ENCODE peak calls at places on chromosomes 3 and 15, in ten cellular contexts. K is left ventricle myocardium inferior; A is CD8-positive, alpha-beta memory T cell; G is A549; Y is PC-9; F is fibroblast of lung; M is thyroid gland; H is psoas muscle; S is mesendoderm; L is aorta. N is an unnamed sample.

GRCh38 chr15:68525815-68526214 is 53.0 kb upstream of the CORO2B start:
- DNase-seq in K (no peak), A (no peak), G (no peak), Y (no peak), F (no peak), M (no peak), H (no peak), S (no peak), L (no peak), N (no peak)

GRCh38 chr3:128404276-128405062 is 62.2 kb downstream of the DNAJB8 start:
- DNase-seq in K (no peak), A (no peak), G (no peak), Y (no peak), F (no peak), M (no peak), H (no peak), S (no peak), L (no peak), N (no peak)

GRCh38 chr15:74314897-74315438 is 52.5 kb downstream of the CYP11A1 start:
- DNase-seq in K (peak), A (peak), G (no peak), Y (no peak), F (no peak), M (no peak), H (no peak), S (no peak), L (no peak), N (no peak)

GRCh38 chr3:14452676-14453367 is 50.4 kb downstream of the SLC6A6 start:
- DNase-seq in K (peak), A (no peak), G (peak), Y (peak), F (peak), M (peak), H (peak), S (no peak), L (peak), N (peak)

GRCh38 chr15:44670087-44670945 is 6.9 kb upstream of the SPG11 start:
- DNase-seq in K (no peak), A (no peak), G (no peak), Y (peak), F (no peak), M (peak), H (no peak), S (no peak), L (no peak), N (no peak)

GRCh38 chr3:142285057-142285666 is 59.8 kb upstream of the GK5 start:
- DNase-seq in K (no peak), A (no peak), G (no peak), Y (no peak), F (no peak), M (peak), H (no peak), S (peak), L (no peak), N (no peak)

GRCh38 chr3:37752661-37753055 is 109.0 kb upstream of the CTDSPL start:
- DNase-seq in K (no peak), A (no peak), G (no peak), Y (no peak), F (no peak), M (no peak), H (no peak), S (no peak), L (no peak), N (no peak)

GRCh38 chr15:52351206-52351907 is 55.8 kb upstream of the MYO5C start:
- DNase-seq in K (no peak), A (no peak), G (no peak), Y (no peak), F (peak), M (no peak), H (no peak), S (no peak), L (no peak), N (peak)

GRCh38 chr3:64450396-64450956 is 225.2 kb upstream of the PRICKLE2 start:
- DNase-seq in K (no peak), A (no peak), G (no peak), Y (no peak), F (no peak), M (no peak), H (no peak), S (no peak), L (no peak), N (no peak)

GRCh38 chr3:102206506-102207145 is 228.2 kb upstream of the ZPLD1 start:
- DNase-seq in K (peak), A (no peak), G (no peak), Y (no peak), F (peak), M (peak), H (peak), S (peak), L (peak), N (peak)

GRCh38 chr3:61733866-61734265 is 172.5 kb downstream of the PTPRG start:
- DNase-seq in K (peak), A (no peak), G (no peak), Y (no peak), F (no peak), M (peak), H (no peak), S (no peak), L (no peak), N (no peak)

DNA sequence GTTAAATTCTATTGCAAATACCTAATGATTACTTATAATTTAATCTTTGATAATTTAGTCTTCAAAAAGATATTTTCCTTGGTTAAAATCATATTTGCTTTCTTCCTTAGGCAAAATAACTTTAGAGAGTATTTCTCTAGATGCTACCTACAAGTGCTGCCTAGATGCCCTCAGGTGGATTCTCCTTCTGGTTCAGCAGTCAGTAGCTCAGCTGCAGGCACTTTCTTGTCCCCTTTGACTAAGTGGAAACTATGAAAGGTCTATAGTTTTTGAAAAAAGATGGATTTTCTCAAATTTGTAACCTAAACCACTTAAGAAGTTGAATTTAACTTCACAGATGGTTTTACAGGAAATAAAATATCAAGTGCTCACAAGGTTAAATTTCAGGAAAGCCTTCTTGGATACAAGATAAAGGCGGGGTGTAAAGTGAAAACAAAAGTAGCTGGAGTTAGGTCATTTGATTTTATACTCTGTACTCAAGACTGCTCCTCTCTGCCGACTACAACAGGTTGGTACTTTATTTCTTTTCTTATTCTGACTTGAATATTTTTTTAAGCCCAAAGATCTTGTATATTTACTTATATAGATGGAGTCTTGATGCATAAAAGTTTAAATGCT is at the start of gene ACKR4:
- DNase-seq in K (no peak), A (no peak), G (no peak), Y (no peak), F (no peak), M (no peak), H (no peak), S (no peak), L (no peak), N (no peak)
- H3K27ac ChIP-seq in K (peak), A (no peak), G (no peak), Y (no peak), F (no peak), M (no peak), H (no peak), S (no peak), L (no peak), N (no peak)

DNA sequence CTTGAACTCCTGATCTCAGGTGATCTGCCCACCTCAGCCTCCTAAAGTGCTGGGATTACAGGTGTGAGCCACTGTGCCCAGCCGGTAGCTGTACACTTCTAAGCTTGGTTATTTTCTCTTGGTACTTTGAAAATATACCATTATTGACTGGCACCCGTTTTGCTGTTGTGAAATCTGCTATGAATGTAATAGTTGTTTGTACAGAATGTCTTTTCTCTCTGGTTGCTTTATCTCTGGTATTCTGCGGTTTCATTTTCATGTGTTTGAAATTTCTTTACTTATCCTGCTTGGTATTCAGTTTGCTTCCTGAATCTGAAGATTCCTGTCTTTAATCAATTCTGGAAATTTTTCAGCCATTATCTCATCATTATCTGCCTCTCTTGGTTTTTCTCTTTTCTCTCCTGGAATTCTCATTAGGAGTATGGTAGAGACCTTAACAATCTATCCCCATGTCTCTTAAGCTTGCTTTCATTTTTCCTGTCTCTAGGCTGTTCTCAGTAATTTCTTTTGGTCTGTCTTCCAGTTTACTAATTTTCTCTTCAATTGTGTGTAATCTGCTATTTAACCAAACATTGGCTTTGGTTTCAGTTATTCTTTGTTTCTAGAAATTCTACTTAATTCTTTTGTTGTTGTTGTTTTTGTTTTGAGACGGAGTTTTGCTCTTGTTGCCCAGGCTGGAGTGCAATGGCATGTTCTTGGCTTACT is 2.8 kb upstream of the PAK2 start:
- DNase-seq in K (no peak), A (no peak), G (no peak), Y (no peak), F (no peak), M (no peak), H (no peak), S (no peak), L (no peak), N (peak)
- H3K27ac ChIP-seq in K (no peak), A (no peak), G (no peak), Y (no peak), F (no peak), M (no peak), H (no peak), S (no peak), L (no peak), N (no peak)

DNA sequence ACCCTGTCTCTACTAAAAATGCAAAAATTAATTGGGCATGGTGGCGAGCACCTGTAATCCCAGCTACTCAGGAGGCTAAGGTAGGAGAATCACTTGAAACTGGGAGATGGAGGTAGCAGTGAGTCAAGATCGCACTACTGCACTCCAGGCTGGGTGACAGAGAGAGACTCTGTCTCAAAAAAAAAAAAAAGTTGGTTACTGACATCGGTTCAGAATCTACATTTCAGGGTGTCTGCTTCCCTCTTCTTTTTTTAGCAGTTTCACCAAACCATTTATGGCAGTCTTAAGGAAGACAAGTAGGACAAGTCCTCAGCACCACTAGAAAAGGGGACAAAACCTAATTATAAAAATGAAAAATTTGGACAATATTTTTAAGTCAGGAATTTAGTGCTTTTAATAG is 3.3 kb upstream of the USP4 start:
- DNase-seq in K (no peak), A (no peak), G (no peak), Y (no peak), F (no peak), M (no peak), H (no peak), S (no peak), L (no peak), N (no peak)
- H3K27ac ChIP-seq in K (peak), A (no peak), G (no peak), Y (no peak), F (no peak), M (no peak), H (no peak), S (no peak), L (no peak), N (no peak)

DNA sequence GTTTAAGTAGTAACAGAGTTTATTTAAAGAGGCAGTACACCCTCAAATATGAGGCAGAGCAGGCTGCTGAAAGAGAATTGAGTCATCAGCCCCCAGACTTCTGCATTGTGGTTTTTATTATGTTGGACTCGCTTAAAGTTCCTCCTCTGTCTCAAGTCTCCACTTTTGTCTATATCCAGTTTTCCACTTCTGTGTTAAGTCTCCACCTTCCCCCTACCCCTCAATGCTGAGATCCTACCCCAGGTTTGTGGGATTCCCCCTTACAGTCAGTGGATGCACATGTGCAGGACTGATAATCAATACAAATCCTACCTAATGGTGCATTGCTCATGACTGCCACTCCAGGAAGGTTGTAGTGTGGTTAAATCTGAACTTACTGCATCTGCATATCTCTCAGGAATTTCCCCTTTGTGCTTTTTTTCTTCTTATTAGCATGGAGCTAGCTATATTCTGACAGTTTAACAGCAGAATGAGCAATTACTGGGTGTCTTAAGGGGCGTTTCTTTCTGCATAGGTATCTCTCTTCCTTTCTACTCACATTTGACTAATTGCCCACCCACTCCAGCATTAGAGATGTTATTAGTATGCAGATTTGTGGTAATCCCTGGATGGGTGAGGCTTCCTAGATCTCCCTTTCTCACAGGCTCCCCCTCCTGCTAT is 11.9 kb upstream of the CD200R1L start:
- DNase-seq in K (no peak), A (no peak), G (no peak), Y (no peak), F (no peak), M (no peak), H (no peak), S (no peak), L (no peak), N (no peak)
- H3K27ac ChIP-seq in K (no peak), A (no peak), G (peak), Y (no peak), F (no peak), M (no peak), H (no peak), S (no peak), L (no peak), N (no peak)

DNA sequence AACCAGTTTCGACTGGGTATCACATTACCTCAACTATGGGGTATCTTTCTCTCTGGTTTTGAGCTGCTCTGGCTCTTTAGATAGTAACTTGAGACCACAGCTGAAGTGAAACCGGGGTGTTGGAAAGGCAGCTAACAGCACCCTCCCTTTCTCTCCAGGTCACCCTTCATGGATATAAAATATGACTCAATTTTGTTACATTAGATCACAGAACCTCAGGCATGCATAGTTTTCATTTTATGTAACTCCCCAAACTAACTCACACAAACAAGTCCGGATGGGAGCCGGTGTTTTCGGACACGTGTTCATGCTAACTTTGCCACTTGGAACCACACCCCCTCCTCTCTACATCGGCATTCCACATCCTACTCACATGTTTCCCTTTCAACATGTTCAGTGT is 90.7 kb downstream of the NR2F2 start:
- DNase-seq in K (no peak), A (no peak), G (no peak), Y (no peak), F (peak), M (no peak), H (no peak), S (peak), L (no peak), N (no peak)
- H3K27ac ChIP-seq in K (no peak), A (no peak), G (no peak), Y (no peak), F (no peak), M (no peak), H (no peak), S (no peak), L (no peak), N (no peak)

GRCh38 chr15:29696950-29697738 is 125.1 kb downstream of the TJP1 start:
- DNase-seq in K (no peak), A (no peak), G (no peak), Y (no peak), F (no peak), M (peak), H (no peak), S (no peak), L (no peak), N (no peak)
- H3K27ac ChIP-seq in K (no peak), A (no peak), G (peak), Y (no peak), F (no peak), M (peak), H (no peak), S (no peak), L (no peak), N (peak)